ENCODE peak calls at places on chromosomes 1 and 21, in nine cellular contexts. I is endodermal cell, N is suprapubic skin, T is tibial artery, E is SK-N-SH, H is left ventricle myocardium inferior, S is adrenal gland, K is IMR-90, Q is fibroblast of the aortic adventitia. X is an unnamed sample.

GRCh38 chr1:45442272-45442671 is 48.7 kb downstream of the TESK2 start:
- DNase-seq in I (no peak), N (no peak), T (no peak), E (no peak), H (no peak), S (no peak), K (peak), Q (peak), X (no peak)

GRCh38 chr1:222994506-222995229 is 148.4 kb downstream of the TLR5 start:
- DNase-seq in I (no peak), N (no peak), T (no peak), E (no peak), H (no peak), S (no peak), K (peak), Q (peak), X (no peak)

GRCh38 chr1:160362168-160362941 is 4.5 kb upstream of the NHLH1 start:
- DNase-seq in I (no peak), N (no peak), T (no peak), E (no peak), H (no peak), S (no peak), K (no peak), Q (peak), X (no peak)

GRCh38 chr1:158037876-158038359 is 44.5 kb downstream of the KIRREL1 start:
- DNase-seq in I (no peak), N (no peak), T (no peak), E (no peak), H (peak), S (peak), K (peak), Q (peak), X (no peak)

GRCh38 chr1:155649689-155650088 is 38.9 kb downstream of the YY1AP1 start:
- DNase-seq in I (no peak), N (no peak), T (no peak), E (no peak), H (no peak), S (no peak), K (no peak), Q (no peak), X (no peak)

GRCh38 chr1:111908222-111908621 is 81.2 kb downstream of the KCND3 start:
- DNase-seq in I (peak), N (no peak), T (no peak), E (no peak), H (no peak), S (no peak), K (no peak), Q (no peak), X (no peak)

GRCh38 chr1:228064296-228064695 is 18.2 kb upstream of the ARF1 start:
- DNase-seq in I (peak), N (peak), T (no peak), E (no peak), H (no peak), S (no peak), K (no peak), Q (no peak), X (no peak)

GRCh38 chr1:230109871-230110667 is 43.0 kb downstream of the GALNT2 start:
- DNase-seq in I (peak), N (no peak), T (no peak), E (peak), H (no peak), S (no peak), K (peak), Q (no peak), X (no peak)

GRCh38 chr1:7588457-7588827 is 182.7 kb upstream of the VAMP3 start:
- DNase-seq in I (no peak), N (peak), T (peak), E (no peak), H (no peak), S (no peak), K (no peak), Q (no peak), X (no peak)

GRCh38 chr1:219317762-219318353 is 144.2 kb downstream of the LYPLAL1 start:
- DNase-seq in I (peak), N (no peak), T (no peak), E (no peak), H (no peak), S (no peak), K (no peak), Q (no peak), X (no peak)

GRCh38 chr1:88673446-88673845 is 10.6 kb upstream of the PKN2 start:
- DNase-seq in I (no peak), N (no peak), T (no peak), E (no peak), H (no peak), S (no peak), K (no peak), Q (no peak), X (no peak)

GRCh38 chr1:23215291-23215690 is 2.0 kb downstream of the HTR1D start:
- DNase-seq in I (no peak), N (no peak), T (no peak), E (no peak), H (no peak), S (no peak), K (no peak), Q (no peak), X (no peak)

GRCh38 chr1:160437432-160438319 is 37.3 kb downstream of the VANGL2 start:
- DNase-seq in I (no peak), N (no peak), T (no peak), E (no peak), H (no peak), S (no peak), K (no peak), Q (no peak), X (no peak)

GRCh38 chr1:36851087-36851486 is 183.2 kb downstream of the GRIK3 start:
- DNase-seq in I (no peak), N (no peak), T (no peak), E (no peak), H (no peak), S (no peak), K (no peak), Q (no peak), X (no peak)

GRCh38 chr1:92953491-92953890 is 7.8 kb downstream of the DIPK1A start:
- DNase-seq in I (no peak), N (no peak), T (no peak), E (no peak), H (no peak), S (no peak), K (no peak), Q (no peak), X (no peak)

GRCh38 chr1:147243228-147243685 is 773 bp downstream of the CHD1L start:
- DNase-seq in I (peak), N (no peak), T (no peak), E (peak), H (peak), S (peak), K (peak), Q (no peak), X (no peak)
- TF ChIP-seq CTCF in I (no peak), N (no peak), T (no peak), E (no peak), H (no peak), S (no peak), K (no peak), Q (no peak), X (no peak)

DNA sequence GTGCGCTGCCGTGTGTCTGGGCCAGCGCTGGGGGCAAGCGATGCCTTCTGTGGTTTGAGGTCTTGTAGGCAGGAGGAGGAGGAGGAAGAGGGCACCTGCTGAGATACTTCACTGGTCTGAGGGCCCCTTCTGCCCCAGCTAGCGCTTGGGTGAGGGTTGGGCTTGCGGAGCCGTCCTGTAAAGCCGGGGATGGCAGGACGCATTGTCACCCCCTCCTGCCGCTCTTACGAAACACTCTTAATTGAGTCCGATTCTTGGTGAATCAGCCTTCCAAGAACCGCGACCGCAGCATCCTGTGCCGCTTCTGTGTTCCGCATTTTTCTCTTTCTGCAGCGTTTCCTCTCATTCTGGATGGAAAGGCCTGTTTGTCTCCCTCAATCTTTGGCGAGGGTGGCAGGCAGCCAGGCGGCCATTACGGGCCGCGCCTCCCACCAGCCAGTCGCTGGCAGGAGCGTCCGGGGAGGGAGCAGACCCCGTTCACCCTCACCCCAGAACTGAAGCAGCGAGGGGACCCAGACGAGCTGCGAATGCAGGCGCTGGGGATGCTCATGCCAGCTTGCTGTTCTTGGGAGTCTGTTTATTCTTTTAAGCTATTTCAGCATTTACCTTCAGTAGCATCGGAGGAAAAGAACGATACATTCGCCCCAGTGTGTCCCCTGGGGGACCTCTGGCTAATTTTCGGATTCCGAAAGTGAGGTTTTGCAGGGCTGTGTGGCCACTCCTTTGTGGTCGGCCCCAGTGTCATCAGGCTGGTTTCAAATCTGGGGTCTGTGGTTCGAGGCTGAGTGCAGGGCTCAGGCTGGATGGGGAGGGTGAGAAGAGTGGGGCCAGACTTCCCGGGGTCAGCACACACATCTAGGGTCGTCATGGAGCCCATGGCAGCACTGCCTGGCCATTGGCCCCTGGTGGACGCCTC is 62.7 kb downstream of the SKI start:
- DNase-seq in I (no peak), N (peak), T (peak), E (no peak), H (peak), S (peak), K (peak), Q (peak), X (peak)
- H3K4me3 ChIP-seq in I (no peak), N (peak), T (peak), E (no peak), H (peak), S (no peak), K (peak), Q (peak), X (peak)

GRCh38 chr21:27799861-27800260 is 833.0 kb upstream of the ADAMTS5 start:
- DNase-seq in I (no peak), N (no peak), T (no peak), E (no peak), H (no peak), S (no peak), K (no peak), Q (peak), X (no peak)

GRCh38 chr21:27804515-27804914 is 837.6 kb upstream of the ADAMTS5 start:
- DNase-seq in I (no peak), N (no peak), T (no peak), E (no peak), H (peak), S (no peak), K (no peak), Q (peak), X (no peak)

GRCh38 chr21:27803571-27803970 is 836.7 kb upstream of the ADAMTS5 start:
- DNase-seq in I (no peak), N (no peak), T (no peak), E (no peak), H (no peak), S (no peak), K (peak), Q (peak), X (no peak)

GRCh38 chr21:27805696-27806095 is 838.8 kb upstream of the ADAMTS5 start:
- DNase-seq in I (no peak), N (no peak), T (no peak), E (no peak), H (no peak), S (no peak), K (no peak), Q (no peak), X (no peak)

DNA sequence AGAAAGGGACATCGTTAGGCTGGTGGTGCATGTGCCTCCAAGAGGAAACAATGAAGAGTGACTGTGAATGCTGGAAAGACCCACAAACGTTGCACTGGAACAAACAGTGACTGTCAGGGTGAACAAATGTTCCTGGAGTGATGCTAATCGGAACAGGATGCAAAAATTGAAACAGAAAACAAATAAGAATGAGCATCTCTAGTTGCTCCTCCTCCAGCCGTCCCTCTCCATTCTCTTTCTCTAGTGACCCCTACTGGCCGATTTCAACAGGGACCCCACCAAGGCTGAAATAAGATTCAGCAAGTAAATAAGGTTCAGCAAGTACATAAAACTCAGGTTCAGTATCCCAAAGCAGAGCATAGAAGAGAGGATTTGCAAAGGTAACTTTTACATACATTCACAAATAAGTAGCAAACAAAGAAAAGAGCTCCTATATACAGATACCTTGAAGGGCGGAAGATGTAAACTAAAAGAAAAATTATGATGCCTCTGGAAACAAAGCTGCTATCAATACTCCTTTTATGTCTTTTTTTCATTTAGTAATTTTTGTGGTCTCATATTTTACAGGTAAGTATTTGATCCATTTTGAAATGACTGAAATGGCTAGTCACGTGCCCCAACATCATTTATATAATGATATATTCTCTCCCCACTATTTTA is 836.1 kb upstream of the ADAMTS5 start:
- DNase-seq in I (peak), N (no peak), T (no peak), E (peak), H (no peak), S (peak), K (peak), Q (peak), X (no peak)
- TF ChIP-seq CTCF in I (peak), N (peak), T (peak), E (peak), H (peak), S (peak), K (peak), Q (peak), X (peak)

GRCh38 chr1:205449750-205450443 is 5.9 kb downstream of the BLACAT1 start:
- DNase-seq in I (peak), N (no peak), T (no peak), E (peak), H (no peak), S (no peak), K (peak), Q (peak), X (no peak)
- H3K4me3 ChIP-seq in I (peak), N (no peak), T (no peak), E (no peak), H (no peak), S (no peak), K (no peak), Q (peak), X (no peak)

GRCh38 chr1:247456914-247457638 is 828 bp downstream of the OR2B11 start:
- DNase-seq in I (no peak), N (no peak), T (peak), E (no peak), H (no peak), S (no peak), K (no peak), Q (no peak), X (no peak)
- TF ChIP-seq CTCF in I (no peak), N (no peak), T (no peak), E (no peak), H (no peak), S (no peak), K (no peak), Q (no peak), X (no peak)

DNA sequence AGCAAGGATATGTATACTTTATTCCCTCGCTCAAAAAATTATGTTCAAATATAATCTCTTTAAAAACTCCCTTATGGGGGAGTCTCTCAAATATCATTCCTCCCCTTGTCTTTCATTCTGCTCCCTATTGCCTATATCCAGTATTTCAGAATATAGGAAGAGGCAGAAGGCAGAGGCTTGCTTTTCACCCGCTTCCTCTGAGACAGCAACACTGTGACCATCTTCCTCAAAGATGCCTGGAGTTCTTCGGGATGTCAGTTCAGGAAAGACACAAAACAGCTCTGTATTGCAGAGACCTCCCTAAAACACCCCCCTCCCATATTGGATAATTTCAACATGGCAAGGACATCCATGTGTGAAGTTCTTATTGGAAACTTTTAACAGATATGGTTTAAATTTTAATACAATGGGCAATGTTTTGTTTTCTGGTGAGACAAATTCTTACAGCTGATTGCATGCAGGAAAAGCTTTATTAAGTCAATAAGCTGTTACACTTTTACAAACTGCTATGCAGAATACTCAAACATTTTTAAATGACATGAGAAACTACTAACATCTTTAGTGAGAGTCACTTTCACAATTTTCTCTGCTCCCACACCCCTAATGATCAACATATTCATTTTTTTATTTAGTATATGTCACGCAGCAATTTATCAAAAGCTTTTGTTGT is 4.8 kb downstream of the DIRAS3 start:
- DNase-seq in I (no peak), N (no peak), T (no peak), E (no peak), H (no peak), S (no peak), K (no peak), Q (no peak), X (no peak)
- H3K4me3 ChIP-seq in I (no peak), N (no peak), T (no peak), E (no peak), H (no peak), S (no peak), K (no peak), Q (no peak), X (no peak)

DNA sequence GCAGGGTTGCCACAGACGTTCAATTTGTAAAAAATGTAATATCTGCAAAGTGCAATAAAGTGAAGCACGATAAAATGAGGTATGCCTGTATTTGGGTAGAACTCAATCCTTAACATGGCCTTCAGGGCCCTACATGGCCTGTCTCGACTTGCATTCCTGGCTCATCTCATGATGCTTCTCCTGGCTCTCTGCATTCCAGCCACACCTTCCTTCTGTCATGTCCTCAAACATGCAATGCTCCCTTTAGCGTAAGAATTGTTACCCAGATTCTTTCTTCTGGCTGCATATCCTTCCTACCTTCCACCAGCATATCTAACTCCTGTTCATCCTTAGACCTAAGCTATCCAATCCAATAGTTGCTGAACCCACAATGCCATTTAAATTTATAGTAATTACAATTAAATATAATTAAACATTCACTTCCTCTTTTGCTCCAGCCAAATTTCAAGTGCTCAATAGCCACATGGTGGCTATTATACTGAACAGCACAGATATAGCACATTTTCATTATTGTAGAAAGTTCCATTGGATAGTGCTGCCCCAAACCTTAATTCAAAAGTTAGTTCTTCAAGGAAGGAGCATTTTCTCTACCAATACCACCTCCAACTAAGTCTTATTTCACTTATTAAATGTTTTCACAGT is 32.6 kb downstream of the FGGY start:
- DNase-seq in I (no peak), N (no peak), T (no peak), E (no peak), H (no peak), S (no peak), K (no peak), Q (no peak), X (no peak)
- TF ChIP-seq CTCF in I (no peak), N (no peak), T (no peak), E (no peak), H (no peak), S (no peak), K (no peak), Q (no peak), X (no peak)

GRCh38 chr1:16041200-16041599 is 2.4 kb upstream of the CLCNKB start:
- DNase-seq in I (no peak), N (no peak), T (no peak), E (no peak), H (no peak), S (no peak), K (no peak), Q (no peak), X (no peak)
- H3K4me3 ChIP-seq in I (no peak), N (no peak), T (no peak), E (no peak), H (no peak), S (no peak), K (no peak), Q (no peak), X (no peak)

DNA sequence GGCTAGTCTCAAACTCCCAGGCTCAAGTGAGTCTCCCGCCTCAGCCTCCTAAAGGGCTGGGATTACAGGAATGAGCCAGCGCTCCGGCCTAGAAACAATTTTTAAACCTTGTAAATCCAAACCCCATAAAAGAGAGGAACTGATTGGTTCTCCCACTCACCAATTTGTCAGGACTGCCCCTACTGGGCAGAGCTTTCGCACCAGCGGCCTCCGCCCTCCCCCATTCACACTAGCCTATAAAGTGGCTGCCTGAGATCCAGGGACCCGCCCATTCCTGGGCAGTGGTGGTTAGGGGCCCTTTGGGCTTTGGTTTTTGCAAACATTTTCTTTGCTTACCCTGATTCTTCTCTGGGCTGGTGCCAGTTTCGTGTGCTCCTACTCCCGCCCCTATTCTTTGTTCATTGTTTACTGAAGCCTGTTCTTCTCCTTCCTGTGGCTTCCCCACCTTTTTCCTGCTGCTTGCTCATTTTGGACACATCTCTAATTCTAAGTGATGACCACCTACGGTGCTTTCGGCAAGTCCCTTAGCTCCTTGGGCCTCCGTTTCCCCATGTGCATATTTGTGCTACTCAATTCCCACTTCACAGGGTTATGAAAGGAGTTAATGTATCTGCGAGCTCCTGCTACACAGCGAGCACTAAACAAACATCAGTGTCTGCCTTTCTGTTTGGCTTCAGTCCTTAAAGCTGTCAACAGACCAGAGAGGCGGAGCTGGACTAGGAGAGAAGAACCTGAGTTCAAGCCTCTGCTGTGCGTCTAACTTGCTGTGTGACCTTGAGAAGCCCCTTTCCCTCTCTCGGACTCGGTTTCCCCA is 39.8 kb upstream of the CLIC4 start:
- DNase-seq in I (peak), N (peak), T (peak), E (peak), H (peak), S (peak), K (peak), Q (peak), X (peak)
- TF ChIP-seq CTCF in I (no peak), N (no peak), T (no peak), E (no peak), H (no peak), S (no peak), K (no peak), Q (no peak), X (no peak)

X was measured in psoas muscle.